ENCODE peak calls at places on chromosomes 6 and 20, in five cellular contexts. B is retina; I is activated T-cell treated with anti-CD3 and anti-CD28 coated beads, Interleukin-2, amount 50 U/mL, for 24 hours; Q is LHCN-M2; D is NCI-H2081. O is an unnamed sample.
A peak's percentile ranks its signal among the peaks of the same experiment; 100 is the strongest.

GRCh38 chr20:54995553-54995952 is 520.2 kb downstream of the DOK5 start:
- DNase-seq in D (no peak), I (no peak), B (peak; percentile 36), Q (no peak), O (no peak)

GRCh38 chr6:10742251-10742650 is 5.4 kb upstream of the TMEM14B start:
- DNase-seq in Q (no peak), D (no peak), B (no peak), I (no peak), O (no peak)

GRCh38 chr6:10487668-10488327 is 33.4 kb upstream of the GCNT2 start:
- DNase-seq in B (peak; percentile 18), I (no peak), Q (no peak), D (no peak), O (no peak)

GRCh38 chr6:163837681-163838431 is 423.3 kb downstream of the QKI start:
- DNase-seq in D (no peak), B (peak; percentile 89), I (no peak), Q (no peak), O (no peak)

GRCh38 chr6:29651413-29652197 is 5.3 kb upstream of the MOG start:
- DNase-seq in B (no peak), D (no peak), I (no peak), Q (peak; percentile 28), O (peak; percentile 57)

GRCh38 chr20:51600016-51600420 is 57.5 kb upstream of the NFATC2 start:
- DNase-seq in Q (no peak), B (no peak), D (no peak), I (no peak), O (no peak)

GRCh38 chr6:169371344-169372144 is 117.9 kb upstream of the THBS2 start:
- DNase-seq in I (no peak), B (no peak), Q (peak; percentile 25), D (no peak), O (no peak)

GRCh38 chr20:48686238-48687096 is 141.3 kb downstream of the PREX1 start:
- DNase-seq in I (no peak), D (no peak), B (no peak), Q (no peak), O (no peak)

GRCh38 chr6:148747145-148747492 is 289 bp downstream of the UST start:
- DNase-seq in D (no peak), B (no peak), Q (peak; percentile 46), I (peak; percentile 62), O (no peak)

GRCh38 chr6:142802124-142802523 is 142.9 kb downstream of the HIVEP2 start:
- DNase-seq in Q (peak; percentile 98), D (no peak), B (no peak), I (peak; percentile 47), O (no peak)

GRCh38 chr6:14046476-14047068 is 71.0 kb upstream of the CD83 start:
- DNase-seq in I (peak; percentile 42), D (peak; percentile 53), B (no peak), Q (peak; percentile 35), O (peak; percentile 80)

GRCh38 chr6:4135665-4136353 is 434 bp upstream of the ECI2 start:
- DNase-seq in B (peak; percentile 87), Q (peak; percentile 84), I (peak; percentile 95), D (peak; percentile 91), O (peak; percentile 93)

GRCh38 chr6:107679457-107679856 is 144.7 kb downstream of the SCML4 start:
- DNase-seq in Q (peak; percentile 59), D (no peak), B (no peak), I (no peak), O (no peak)

GRCh38 chr20:18781509-18781908 is 32.1 kb upstream of the SCP2D1 start:
- DNase-seq in I (no peak), B (no peak), D (no peak), Q (no peak), O (no peak)

GRCh38 chr6:20686142-20686541 is 151.9 kb downstream of the CDKAL1 start:
- DNase-seq in I (no peak), Q (no peak), B (no peak), D (peak; percentile 97), O (peak; percentile 97)

GRCh38 chr6:139577991-139578604 is 203.7 kb upstream of the CITED2 start:
- DNase-seq in B (no peak), D (no peak), Q (peak; percentile 94), I (no peak), O (no peak)

GRCh38 chr6:159334068-159334467 is 164.9 kb downstream of the FNDC1 start:
- DNase-seq in D (no peak), B (no peak), I (no peak), Q (no peak), O (no peak)

GRCh38 chr20:11124849-11125505 is 451.2 kb upstream of the JAG1 start:
- DNase-seq in Q (no peak), I (no peak), D (no peak), B (no peak), O (no peak)